ENCODE peak calls at places on chromosome 2, in eight cellular contexts. One of them, this sample, is unnamed. For H3K27me3, the result is how much of the 10 kb centered on the place peaks cover.

GRCh38 chr2:127733816-127734537 is 32.7 kb downstream of the SFT2D3 start:
- DNase-seq in psoas muscle: no peak
- DNase-seq in ovary: no peak
- DNase-seq in H7: no peak
- DNase-seq in GM23338: no peak
- DNase-seq in CD4-positive, CD25-positive, alpha-beta regulatory T cell: no peak
- DNase-seq in naive thymus-derived CD4-positive, alpha-beta T cell: no peak
- DNase-seq in brain microvascular endothelial cell: no peak
- DNase-seq in this sample: no peak

GRCh38 chr2:218271487-218271797 is 1.1 kb downstream of the PNKD start:
- DNase-seq in psoas muscle: no peak
- DNase-seq in ovary: no peak
- DNase-seq in H7: no peak
- DNase-seq in GM23338: peak
- DNase-seq in CD4-positive, CD25-positive, alpha-beta regulatory T cell: no peak
- DNase-seq in naive thymus-derived CD4-positive, alpha-beta T cell: no peak
- DNase-seq in brain microvascular endothelial cell: no peak
- DNase-seq in this sample: no peak

GRCh38 chr2:140643761-140644187 is 1487.0 kb downstream of the LRP1B start:
- DNase-seq in psoas muscle: no peak
- DNase-seq in ovary: no peak
- DNase-seq in H7: no peak
- DNase-seq in GM23338: no peak
- DNase-seq in CD4-positive, CD25-positive, alpha-beta regulatory T cell: no peak
- DNase-seq in naive thymus-derived CD4-positive, alpha-beta T cell: no peak
- DNase-seq in brain microvascular endothelial cell: peak
- DNase-seq in this sample: no peak

GRCh38 chr2:20625491-20625919 is 25.4 kb downstream of the HS1BP3 start:
- DNase-seq in psoas muscle: no peak
- DNase-seq in ovary: no peak
- DNase-seq in H7: no peak
- DNase-seq in GM23338: no peak
- DNase-seq in CD4-positive, CD25-positive, alpha-beta regulatory T cell: no peak
- DNase-seq in naive thymus-derived CD4-positive, alpha-beta T cell: no peak
- DNase-seq in brain microvascular endothelial cell: no peak
- DNase-seq in this sample: no peak

GRCh38 chr2:237235383-237236095 is 149.8 kb downstream of the COPS8 start:
- DNase-seq in psoas muscle: peak
- DNase-seq in ovary: peak
- DNase-seq in H7: no peak
- DNase-seq in GM23338: no peak
- DNase-seq in CD4-positive, CD25-positive, alpha-beta regulatory T cell: no peak
- DNase-seq in naive thymus-derived CD4-positive, alpha-beta T cell: no peak
- DNase-seq in brain microvascular endothelial cell: peak
- DNase-seq in this sample: no peak

GRCh38 chr2:204681412-204681811 is 136.1 kb downstream of the PARD3B start:
- DNase-seq in psoas muscle: no peak
- DNase-seq in ovary: no peak
- DNase-seq in H7: no peak
- DNase-seq in GM23338: no peak
- DNase-seq in CD4-positive, CD25-positive, alpha-beta regulatory T cell: no peak
- DNase-seq in naive thymus-derived CD4-positive, alpha-beta T cell: no peak
- DNase-seq in brain microvascular endothelial cell: no peak
- DNase-seq in this sample: no peak

GRCh38 chr2:134943540-134943939 is 24.9 kb downstream of the CCNT2 start:
- DNase-seq in psoas muscle: no peak
- DNase-seq in ovary: no peak
- DNase-seq in H7: no peak
- DNase-seq in GM23338: no peak
- DNase-seq in CD4-positive, CD25-positive, alpha-beta regulatory T cell: no peak
- DNase-seq in naive thymus-derived CD4-positive, alpha-beta T cell: no peak
- DNase-seq in brain microvascular endothelial cell: no peak
- DNase-seq in this sample: peak

GRCh38 chr2:191041418-191042161 is 27.6 kb upstream of the STAT1 start:
- DNase-seq in psoas muscle: no peak
- DNase-seq in ovary: no peak
- DNase-seq in H7: peak
- DNase-seq in GM23338: peak
- DNase-seq in CD4-positive, CD25-positive, alpha-beta regulatory T cell: no peak
- DNase-seq in naive thymus-derived CD4-positive, alpha-beta T cell: no peak
- DNase-seq in brain microvascular endothelial cell: peak
- DNase-seq in this sample: no peak

GRCh38 chr2:150143087-150143536 is 344.4 kb downstream of the RND3 start:
- DNase-seq in psoas muscle: no peak
- DNase-seq in ovary: no peak
- DNase-seq in H7: no peak
- DNase-seq in GM23338: no peak
- DNase-seq in CD4-positive, CD25-positive, alpha-beta regulatory T cell: no peak
- DNase-seq in naive thymus-derived CD4-positive, alpha-beta T cell: no peak
- DNase-seq in brain microvascular endothelial cell: peak
- DNase-seq in this sample: no peak

GRCh38 chr2:186533717-186534116 is 47.7 kb downstream of the ZC3H15 start:
- DNase-seq in psoas muscle: no peak
- DNase-seq in ovary: no peak
- DNase-seq in H7: no peak
- DNase-seq in GM23338: no peak
- DNase-seq in CD4-positive, CD25-positive, alpha-beta regulatory T cell: no peak
- DNase-seq in naive thymus-derived CD4-positive, alpha-beta T cell: no peak
- DNase-seq in brain microvascular endothelial cell: no peak
- DNase-seq in this sample: no peak

GRCh38 chr2:232438951-232439757 is 16.8 kb upstream of the ALPI start:
- DNase-seq in psoas muscle: no peak
- DNase-seq in ovary: no peak
- DNase-seq in H7: peak
- DNase-seq in GM23338: no peak
- DNase-seq in CD4-positive, CD25-positive, alpha-beta regulatory T cell: peak
- DNase-seq in naive thymus-derived CD4-positive, alpha-beta T cell: no peak
- DNase-seq in brain microvascular endothelial cell: no peak
- DNase-seq in this sample: no peak

GRCh38 chr2:216404010-216404618 is 8.2 kb upstream of the SMARCAL1 start:
- DNase-seq in psoas muscle: peak
- DNase-seq in ovary: no peak
- DNase-seq in H7: peak
- DNase-seq in GM23338: peak
- DNase-seq in CD4-positive, CD25-positive, alpha-beta regulatory T cell: peak
- DNase-seq in naive thymus-derived CD4-positive, alpha-beta T cell: peak
- DNase-seq in brain microvascular endothelial cell: peak
- DNase-seq in this sample: no peak

GRCh38 chr2:234978466-234979203 is 26.8 kb downstream of the SH3BP4 start:
- DNase-seq in psoas muscle: no peak
- DNase-seq in ovary: no peak
- DNase-seq in H7: no peak
- DNase-seq in GM23338: no peak
- DNase-seq in CD4-positive, CD25-positive, alpha-beta regulatory T cell: no peak
- DNase-seq in naive thymus-derived CD4-positive, alpha-beta T cell: no peak
- DNase-seq in brain microvascular endothelial cell: no peak
- DNase-seq in this sample: no peak

GRCh38 chr2:160228141-160228963 is 28.3 kb upstream of the ITGB6 start:
- DNase-seq in psoas muscle: no peak
- DNase-seq in ovary: no peak
- DNase-seq in H7: no peak
- DNase-seq in GM23338: no peak
- DNase-seq in CD4-positive, CD25-positive, alpha-beta regulatory T cell: no peak
- DNase-seq in naive thymus-derived CD4-positive, alpha-beta T cell: no peak
- DNase-seq in brain microvascular endothelial cell: peak
- DNase-seq in this sample: no peak

GRCh38 chr2:443754-444153 is 155.9 kb upstream of the ALKAL2 start:
- DNase-seq in psoas muscle: no peak
- DNase-seq in ovary: no peak
- DNase-seq in H7: no peak
- DNase-seq in GM23338: no peak
- DNase-seq in CD4-positive, CD25-positive, alpha-beta regulatory T cell: no peak
- DNase-seq in naive thymus-derived CD4-positive, alpha-beta T cell: no peak
- DNase-seq in brain microvascular endothelial cell: no peak
- DNase-seq in this sample: no peak

GRCh38 chr2:441258-442023 is 153.6 kb upstream of the ALKAL2 start:
- DNase-seq in psoas muscle: no peak
- DNase-seq in ovary: no peak
- DNase-seq in H7: no peak
- DNase-seq in GM23338: no peak
- DNase-seq in CD4-positive, CD25-positive, alpha-beta regulatory T cell: no peak
- DNase-seq in naive thymus-derived CD4-positive, alpha-beta T cell: no peak
- DNase-seq in brain microvascular endothelial cell: no peak
- DNase-seq in this sample: no peak

GRCh38 chr2:444937-445884 is 157.3 kb upstream of the ALKAL2 start:
- DNase-seq in psoas muscle: no peak
- DNase-seq in ovary: no peak
- DNase-seq in H7: no peak
- DNase-seq in GM23338: no peak
- DNase-seq in CD4-positive, CD25-positive, alpha-beta regulatory T cell: no peak
- DNase-seq in naive thymus-derived CD4-positive, alpha-beta T cell: peak
- DNase-seq in brain microvascular endothelial cell: no peak
- DNase-seq in this sample: no peak

GRCh38 chr2:445896-446295 is 158.0 kb upstream of the ALKAL2 start:
- DNase-seq in psoas muscle: no peak
- DNase-seq in ovary: no peak
- DNase-seq in H7: no peak
- DNase-seq in GM23338: no peak
- DNase-seq in CD4-positive, CD25-positive, alpha-beta regulatory T cell: no peak
- DNase-seq in naive thymus-derived CD4-positive, alpha-beta T cell: no peak
- DNase-seq in brain microvascular endothelial cell: no peak
- DNase-seq in this sample: no peak

GRCh38 chr2:443211-443610 is 155.3 kb upstream of the ALKAL2 start:
- DNase-seq in psoas muscle: no peak
- DNase-seq in ovary: no peak
- DNase-seq in H7: no peak
- DNase-seq in GM23338: no peak
- DNase-seq in CD4-positive, CD25-positive, alpha-beta regulatory T cell: no peak
- DNase-seq in naive thymus-derived CD4-positive, alpha-beta T cell: no peak
- DNase-seq in brain microvascular endothelial cell: no peak
- DNase-seq in this sample: no peak
- H3K4me3 ChIP-seq in psoas muscle: no peak
- H3K4me3 ChIP-seq in ovary: no peak
- H3K4me3 ChIP-seq in H7: no peak
- H3K4me3 ChIP-seq in GM23338: no peak
- H3K4me3 ChIP-seq in CD4-positive, CD25-positive, alpha-beta regulatory T cell: no peak
- H3K4me3 ChIP-seq in naive thymus-derived CD4-positive, alpha-beta T cell: no peak
- H3K4me3 ChIP-seq in brain microvascular endothelial cell: no peak
- H3K4me3 ChIP-seq in this sample: no peak

GRCh38 chr2:1937480-1937879 is 193.2 kb upstream of the PXDN start:
- DNase-seq in psoas muscle: no peak
- DNase-seq in ovary: no peak
- DNase-seq in H7: no peak
- DNase-seq in GM23338: no peak
- DNase-seq in CD4-positive, CD25-positive, alpha-beta regulatory T cell: no peak
- DNase-seq in naive thymus-derived CD4-positive, alpha-beta T cell: no peak
- DNase-seq in brain microvascular endothelial cell: no peak
- DNase-seq in this sample: no peak
- H3K27me3 ChIP-seq in psoas muscle: under half
- H3K27me3 ChIP-seq in ovary: under half
- H3K27me3 ChIP-seq in H7: under half
- H3K27me3 ChIP-seq in GM23338: under half
- H3K27me3 ChIP-seq in CD4-positive, CD25-positive, alpha-beta regulatory T cell: under half
- H3K27me3 ChIP-seq in naive thymus-derived CD4-positive, alpha-beta T cell: under half
- H3K27me3 ChIP-seq in brain microvascular endothelial cell: under half
- H3K27me3 ChIP-seq in this sample: under half

DNA sequence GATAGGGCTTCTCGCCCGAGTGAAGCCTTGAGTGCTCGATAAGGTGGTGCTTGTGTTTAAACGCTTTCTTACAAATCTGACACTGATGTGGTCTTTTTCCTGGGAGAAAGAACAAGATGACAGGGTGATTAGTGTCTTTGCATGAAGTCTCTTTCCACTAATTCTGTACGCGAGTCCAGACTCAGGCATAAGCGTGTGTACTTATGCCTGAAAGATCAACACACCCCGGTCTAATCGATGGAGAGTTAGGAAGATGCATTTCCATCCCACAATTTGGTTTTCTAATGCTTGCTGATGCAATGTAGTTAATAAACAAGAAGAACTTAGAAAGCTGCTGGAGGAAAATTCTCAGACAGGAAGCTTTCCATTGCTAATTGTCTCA is 130.0 kb downstream of the ZEB2 start:
- DNase-seq in psoas muscle: no peak
- DNase-seq in ovary: no peak
- DNase-seq in H7: no peak
- DNase-seq in GM23338: no peak
- DNase-seq in CD4-positive, CD25-positive, alpha-beta regulatory T cell: no peak
- DNase-seq in naive thymus-derived CD4-positive, alpha-beta T cell: no peak
- DNase-seq in brain microvascular endothelial cell: no peak
- DNase-seq in this sample: no peak
- H3K4me3 ChIP-seq in psoas muscle: no peak
- H3K4me3 ChIP-seq in ovary: no peak
- H3K4me3 ChIP-seq in H7: peak
- H3K4me3 ChIP-seq in GM23338: peak
- H3K4me3 ChIP-seq in CD4-positive, CD25-positive, alpha-beta regulatory T cell: no peak
- H3K4me3 ChIP-seq in naive thymus-derived CD4-positive, alpha-beta T cell: no peak
- H3K4me3 ChIP-seq in brain microvascular endothelial cell: no peak
- H3K4me3 ChIP-seq in this sample: no peak

GRCh38 chr2:148650881-148651280 is 6.3 kb downstream of the EPC2 start:
- DNase-seq in psoas muscle: no peak
- DNase-seq in ovary: no peak
- DNase-seq in H7: no peak
- DNase-seq in GM23338: no peak
- DNase-seq in CD4-positive, CD25-positive, alpha-beta regulatory T cell: no peak
- DNase-seq in naive thymus-derived CD4-positive, alpha-beta T cell: no peak
- DNase-seq in brain microvascular endothelial cell: no peak
- DNase-seq in this sample: no peak
- H3K27me3 ChIP-seq in psoas muscle: under half
- H3K27me3 ChIP-seq in ovary: under half
- H3K27me3 ChIP-seq in H7: under half
- H3K27me3 ChIP-seq in GM23338: under half
- H3K27me3 ChIP-seq in CD4-positive, CD25-positive, alpha-beta regulatory T cell: under half
- H3K27me3 ChIP-seq in naive thymus-derived CD4-positive, alpha-beta T cell: under half
- H3K27me3 ChIP-seq in brain microvascular endothelial cell: under half
- H3K27me3 ChIP-seq in this sample: under half